ENCODE peak calls at places on chromosomes 16 and 17, in nine cellular contexts. D, E, I, X, N, R, S, V and M are unnamed samples.

GRCh38 chr16:67949645-67950044 is 5.7 kb upstream of the LCAT start:
- DNase-seq in D (no peak), E (no peak), I (no peak), X (no peak), N (no peak), R (no peak), S (no peak), V (no peak), M (no peak)

GRCh38 chr16:79339863-79340262 is 260.7 kb downstream of the MAF start:
- DNase-seq in D (no peak), E (no peak), I (no peak), X (no peak), N (no peak), R (no peak), S (no peak), V (no peak), M (no peak)

GRCh38 chr17:15261818-15262290 is 3.3 kb downstream of the PMP22 start:
- DNase-seq in D (no peak), E (no peak), I (peak; percentile 30), X (no peak), N (no peak), R (peak; percentile 45), S (peak; percentile 34), V (peak; percentile 20), M (no peak)

GRCh38 chr17:75725504-75725903 is 4.2 kb downstream of the ITGB4 start:
- DNase-seq in D (no peak), E (no peak), I (no peak), X (no peak), N (no peak), R (no peak), S (no peak), V (no peak), M (no peak)

GRCh38 chr17:33493566-33493965 is 200.5 kb upstream of the ASIC2 start:
- DNase-seq in D (no peak), E (no peak), I (no peak), X (no peak), N (no peak), R (no peak), S (no peak), V (no peak), M (no peak)

GRCh38 chr16:59566446-59566845 is 832.3 kb upstream of the GOT2 start:
- DNase-seq in D (no peak), E (no peak), I (no peak), X (no peak), N (no peak), R (no peak), S (no peak), V (no peak), M (no peak)

GRCh38 chr17:75176625-75177024 is 6.1 kb downstream of the SUMO2 start:
- DNase-seq in D (no peak), E (no peak), I (no peak), X (no peak), N (no peak), R (no peak), S (no peak), V (no peak), M (no peak)

GRCh38 chr17:19003543-19003965 is 1.0 kb downstream of the FAM83G start:
- DNase-seq in D (no peak), E (no peak), I (no peak), X (no peak), N (no peak), R (peak; percentile 8), S (no peak), V (no peak), M (no peak)

GRCh38 chr17:21193031-21193430 is 20.9 kb downstream of the TMEM11 start:
- DNase-seq in D (no peak), E (no peak), I (no peak), X (no peak), N (no peak), R (no peak), S (no peak), V (no peak), M (no peak)

GRCh38 chr17:81166033-81166472 is at the start of gene AATK:
- DNase-seq in D (no peak), E (no peak), I (no peak), X (no peak), N (no peak), R (no peak), S (no peak), V (no peak), M (no peak)

GRCh38 chr16:27726621-27727275 is 176.8 kb downstream of the KATNIP start:
- DNase-seq in D (no peak), E (no peak), I (no peak), X (no peak), N (no peak), R (no peak), S (no peak), V (no peak), M (no peak)

GRCh38 chr17:338442-339192 is 14.0 kb downstream of the RPH3AL start:
- DNase-seq in D (peak; percentile 65), E (peak; percentile 63), I (no peak), X (no peak), N (no peak), R (no peak), S (no peak), V (peak; percentile 28), M (no peak)

GRCh38 chr16:73058616-73059409 is 10.9 kb upstream of the ZFHX3 start:
- DNase-seq in D (peak; percentile 80), E (peak; percentile 43), I (peak; percentile 40), X (no peak), N (peak; percentile 45), R (peak; percentile 88), S (peak; percentile 39), V (no peak), M (no peak)

GRCh38 chr17:27506348-27507218 is 50.3 kb downstream of the KSR1 start:
- DNase-seq in D (no peak), E (no peak), I (no peak), X (no peak), N (no peak), R (peak; percentile 35), S (no peak), V (no peak), M (no peak)

GRCh38 chr16:6250516-6250915 is 1082.1 kb upstream of the RBFOX1 start:
- DNase-seq in D (no peak), E (no peak), I (no peak), X (no peak), N (no peak), R (no peak), S (no peak), V (no peak), M (no peak)

GRCh38 chr16:81995651-81996050 is 15.6 kb downstream of the SDR42E1 start:
- DNase-seq in D (no peak), E (no peak), I (no peak), X (no peak), N (no peak), R (no peak), S (no peak), V (no peak), M (no peak)

GRCh38 chr16:81996664-81997529 is 14.4 kb downstream of the SDR42E1 start:
- DNase-seq in D (no peak), E (no peak), I (no peak), X (no peak), N (no peak), R (peak; percentile 22), S (no peak), V (no peak), M (no peak)

GRCh38 chr16:81997738-81998137 is 13.5 kb downstream of the SDR42E1 start:
- DNase-seq in D (no peak), E (no peak), I (no peak), X (no peak), N (no peak), R (no peak), S (no peak), V (no peak), M (no peak)

DNA sequence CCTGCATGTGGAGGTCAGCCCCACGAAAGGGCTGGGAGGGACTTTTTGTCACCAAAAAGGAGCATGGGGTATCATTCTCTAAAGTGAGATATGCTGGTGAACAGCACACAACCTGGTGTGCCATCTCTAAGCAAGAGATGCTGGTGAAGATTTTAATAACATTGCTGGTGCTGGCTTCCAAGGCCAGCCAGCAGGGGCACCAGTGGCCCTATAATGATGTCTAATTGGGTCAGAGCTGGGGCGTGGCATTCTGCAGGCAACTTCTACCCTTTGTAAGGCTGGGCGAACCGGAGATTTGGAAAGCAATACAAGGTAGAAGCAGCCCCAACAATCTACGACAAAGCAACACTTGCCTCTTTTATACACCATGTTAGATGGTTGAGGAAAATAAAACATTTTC is 16.8 kb downstream of the SDR42E1 start:
- DNase-seq in D (no peak), E (no peak), I (no peak), X (no peak), N (no peak), R (no peak), S (no peak), V (no peak), M (no peak)
- TF ChIP-seq CTCF in D (no peak), E (no peak), I (no peak), X (no peak), N (no peak), R (peak; percentile 37), S (no peak), V (no peak), M (no peak)

GRCh38 chr17:48632579-48633265 is 6.6 kb upstream of the HOXB9 start:
- DNase-seq in D (no peak), E (no peak), I (no peak), X (no peak), N (no peak), R (no peak), S (no peak), V (no peak), M (no peak)
- H3K27me3 ChIP-seq in D (peaks cover 100% of the 10 kb centered on the region), E (peaks cover 60% of the 10 kb centered on the region), I (peaks cover 100% of the 10 kb centered on the region), X (peaks cover 43% of the 10 kb centered on the region), N (peaks cover 100% of the 10 kb centered on the region), R (peaks cover 100% of the 10 kb centered on the region), S (peaks cover 100% of the 10 kb centered on the region), V (peaks cover 99% of the 10 kb centered on the region), M (peaks cover 100% of the 10 kb centered on the region)

DNA sequence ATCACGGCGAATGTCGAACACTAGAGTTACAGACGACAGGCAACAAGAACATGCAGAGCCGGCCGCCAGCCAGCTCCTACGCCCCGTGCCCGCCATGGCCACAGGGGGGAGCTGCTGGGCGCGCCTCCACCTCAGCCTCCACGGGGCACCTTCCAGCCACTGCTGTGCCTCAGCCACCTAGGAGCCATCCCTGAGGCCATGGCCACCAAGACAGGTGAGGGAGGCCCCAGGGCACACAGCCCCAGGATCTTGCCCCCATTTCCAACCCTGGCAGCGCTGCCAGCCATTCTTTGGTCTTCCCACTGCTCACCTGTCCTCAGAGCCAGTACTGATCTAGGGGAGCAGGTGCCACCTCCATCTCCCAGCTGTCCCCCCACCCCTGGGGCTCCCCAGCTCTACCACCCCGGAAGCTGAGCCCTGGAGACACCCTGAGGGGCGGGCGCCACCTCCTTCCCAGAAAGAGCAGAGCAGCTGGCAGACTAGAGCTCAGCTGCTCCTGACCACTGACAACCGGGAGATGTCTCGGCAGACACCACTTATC is 11.8 kb downstream of the GNPTG start:
- DNase-seq in D (peak; percentile 77), E (peak; percentile 77), I (no peak), X (peak; percentile 61), N (no peak), R (peak; percentile 72), S (peak; percentile 52), V (peak; percentile 65), M (no peak)
- TF ChIP-seq CTCF in D (peak; percentile 67), E (no peak), I (peak; percentile 81), X (peak; percentile 87), N (peak; percentile 87), R (peak; percentile 84), S (peak; percentile 81), V (peak; percentile 83), M (peak; percentile 66)

GRCh38 chr17:37737971-37738370 is 6.9 kb downstream of the HNF1B start:
- DNase-seq in D (no peak), E (no peak), I (no peak), X (no peak), N (no peak), R (no peak), S (no peak), V (no peak), M (no peak)
- H3K27me3 ChIP-seq in D (peaks cover 50% of the 10 kb centered on the region), E (peaks cover 14% of the 10 kb centered on the region), I (peaks cover 86% of the 10 kb centered on the region), X (peaks cover 30% of the 10 kb centered on the region), N (peaks cover 78% of the 10 kb centered on the region), R (peaks cover 100% of the 10 kb centered on the region), S (peaks cover 87% of the 10 kb centered on the region), V (peaks cover 77% of the 10 kb centered on the region), M (peaks cover 32% of the 10 kb centered on the region)